ENCODE peak calls at places on chromosomes 12 and 14, in six cellular contexts. U, H, V, S, B and K are unnamed samples.

GRCh38 chr14:21269252-21270046 is at the start of gene HNRNPC:
- DNase-seq in B (peak; percentile 99), U (peak; percentile 100), H (peak; percentile 98), V (peak; percentile 100), S (peak; percentile 100), K (peak; percentile 100)

GRCh38 chr12:3600039-3600720 is 109.2 kb downstream of the PRMT8 start:
- DNase-seq in U (no peak), H (no peak), V (no peak), B (no peak), S (no peak), K (no peak)

GRCh38 chr12:59429766-59430165 is 166.1 kb upstream of the SLC16A7 start:
- DNase-seq in H (no peak), V (no peak), S (no peak), U (peak; percentile 16), B (no peak), K (no peak)

GRCh38 chr12:103780992-103781391 is 60.0 kb downstream of the NT5DC3 start:
- DNase-seq in V (no peak), U (no peak), S (no peak), H (no peak), B (no peak), K (no peak)

GRCh38 chr12:113059071-113059595 is 2.6 kb downstream of the DTX1 start:
- DNase-seq in H (no peak), B (no peak), V (no peak), U (no peak), S (no peak), K (no peak)

GRCh38 chr14:89564291-89564957 is 147.4 kb upstream of the FOXN3 start:
- DNase-seq in S (no peak), V (no peak), B (no peak), H (no peak), U (no peak), K (no peak)

GRCh38 chr14:68145036-68145435 is 325.5 kb downstream of the RAD51B start:
- DNase-seq in S (no peak), U (no peak), V (no peak), B (no peak), H (no peak), K (no peak)

GRCh38 chr12:121626087-121626852 is at the start of gene ORAI1:
- DNase-seq in S (peak; percentile 97), U (peak; percentile 73), B (peak; percentile 90), V (peak; percentile 99), H (peak; percentile 71), K (peak; percentile 91)

GRCh38 chr14:59424707-59425106 is 40.5 kb downstream of the GPR135 start:
- DNase-seq in U (no peak), S (no peak), H (no peak), V (no peak), B (no peak), K (no peak)

GRCh38 chr12:128724468-128725046 is 99.2 kb downstream of the SLC15A4 start:
- DNase-seq in V (no peak), U (no peak), S (no peak), H (no peak), B (no peak), K (no peak)

GRCh38 chr12:106629797-106630669 is 47.2 kb downstream of the RFX4 start:
- DNase-seq in U (no peak), B (no peak), S (no peak), H (no peak), V (no peak), K (no peak)

GRCh38 chr12:2961705-2962104 is 2.5 kb downstream of the TEAD4 start:
- DNase-seq in B (no peak), V (no peak), S (no peak), U (no peak), H (no peak), K (no peak)

GRCh38 chr12:68971404-68971803 is 38.4 kb upstream of the CPM start:
- DNase-seq in V (no peak), S (no peak), H (no peak), B (no peak), U (no peak), K (no peak)

GRCh38 chr14:35818346-35819115 is 7.6 kb upstream of the BRMS1L start:
- DNase-seq in V (no peak), B (no peak), U (no peak), H (no peak), S (peak; percentile 6), K (peak; percentile 47)